ENCODE peak calls at places on chromosomes 1 and 21, in five cellular contexts. F is H9, U is IMR-90, E is neuronal stem cell, B is GM23248. K is an unnamed sample.
A peak's percentile ranks its signal among the peaks of the same experiment; 100 is the strongest.

GRCh38 chr21:37784591-37785318 is 131.5 kb downstream of the KCNJ6 start:
- DNase-seq in E (no peak), F (no peak), U (no peak), B (peak; percentile 51), K (no peak)

GRCh38 chr1:55146781-55147180 is 68.4 kb downstream of the USP24 start:
- DNase-seq in B (peak; percentile 20), E (no peak), F (no peak), U (no peak), K (no peak)

GRCh38 chr1:165161130-165161529 is 195.4 kb downstream of the LMX1A start:
- DNase-seq in E (no peak), B (no peak), U (no peak), F (no peak), K (no peak)

GRCh38 chr1:150186789-150187559 is 37.3 kb downstream of the PLEKHO1 start:
- DNase-seq in E (no peak), U (peak; percentile 56), F (no peak), B (peak; percentile 70), K (no peak)

GRCh38 chr1:39266792-39267191 is 62.3 kb downstream of the MACF1 start:
- DNase-seq in U (no peak), F (no peak), B (no peak), E (no peak), K (no peak)

GRCh38 chr21:31117046-31117916 is 79.0 kb upstream of the KRTAP19-8 start:
- DNase-seq in E (no peak), B (peak; percentile 95), F (no peak), U (peak; percentile 86), K (no peak)

GRCh38 chr1:79603862-79604261 is 597.3 kb upstream of the ADGRL4 start:
- DNase-seq in B (peak; percentile 48), F (no peak), E (no peak), U (peak; percentile 63), K (no peak)

GRCh38 chr1:222880586-222880985 is 65.7 kb downstream of the DISP1 start:
- DNase-seq in F (no peak), E (no peak), U (peak; percentile 84), B (peak; percentile 75), K (no peak)

GRCh38 chr1:58006421-58007032 is 540.0 kb downstream of the OMA1 start:
- DNase-seq in B (no peak), U (no peak), F (peak; percentile 90), E (peak; percentile 62), K (no peak)

GRCh38 chr21:42381347-42381984 is 14.4 kb downstream of the TMPRSS3 start:
- DNase-seq in U (peak; percentile 46), E (no peak), B (peak; percentile 54), F (peak; percentile 76), K (peak; percentile 26)

GRCh38 chr1:248372394-248372793 is 3.2 kb upstream of the OR2T6 start:
- DNase-seq in B (no peak), F (no peak), U (no peak), E (no peak), K (no peak)

GRCh38 chr1:15820478-15820877 is 13.0 kb upstream of the UQCRHL start:
- DNase-seq in U (peak; percentile 44), B (peak; percentile 74), E (no peak), F (no peak), K (no peak)

DNA sequence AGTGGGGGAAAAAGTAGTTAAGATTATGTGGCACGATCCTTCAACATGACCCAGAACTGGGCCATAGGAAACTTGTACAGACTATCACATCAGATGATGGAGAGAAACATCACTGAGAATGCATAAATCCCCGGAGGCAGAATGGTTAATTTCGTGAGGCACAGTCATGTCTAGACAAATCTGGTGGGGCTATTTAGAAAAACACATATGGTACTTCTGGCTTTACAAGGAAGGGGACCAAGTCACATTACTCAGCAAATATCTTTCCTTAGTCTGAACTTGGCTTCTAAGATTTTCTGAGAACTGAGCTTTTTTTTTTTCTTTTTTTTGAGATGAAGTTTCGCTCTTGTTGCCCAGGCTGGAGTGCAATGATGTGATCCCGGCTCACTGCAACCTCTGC is 9.2 kb upstream of the UQCRHL start:
- DNase-seq in B (peak; percentile 34), U (no peak), E (no peak), F (no peak), K (no peak)
- H3K9ac ChIP-seq in B (no peak overlapping the region), U (no peak overlapping the region), E (no peak overlapping the region), F (no peak overlapping the region), K (no peak overlapping the region)

DNA sequence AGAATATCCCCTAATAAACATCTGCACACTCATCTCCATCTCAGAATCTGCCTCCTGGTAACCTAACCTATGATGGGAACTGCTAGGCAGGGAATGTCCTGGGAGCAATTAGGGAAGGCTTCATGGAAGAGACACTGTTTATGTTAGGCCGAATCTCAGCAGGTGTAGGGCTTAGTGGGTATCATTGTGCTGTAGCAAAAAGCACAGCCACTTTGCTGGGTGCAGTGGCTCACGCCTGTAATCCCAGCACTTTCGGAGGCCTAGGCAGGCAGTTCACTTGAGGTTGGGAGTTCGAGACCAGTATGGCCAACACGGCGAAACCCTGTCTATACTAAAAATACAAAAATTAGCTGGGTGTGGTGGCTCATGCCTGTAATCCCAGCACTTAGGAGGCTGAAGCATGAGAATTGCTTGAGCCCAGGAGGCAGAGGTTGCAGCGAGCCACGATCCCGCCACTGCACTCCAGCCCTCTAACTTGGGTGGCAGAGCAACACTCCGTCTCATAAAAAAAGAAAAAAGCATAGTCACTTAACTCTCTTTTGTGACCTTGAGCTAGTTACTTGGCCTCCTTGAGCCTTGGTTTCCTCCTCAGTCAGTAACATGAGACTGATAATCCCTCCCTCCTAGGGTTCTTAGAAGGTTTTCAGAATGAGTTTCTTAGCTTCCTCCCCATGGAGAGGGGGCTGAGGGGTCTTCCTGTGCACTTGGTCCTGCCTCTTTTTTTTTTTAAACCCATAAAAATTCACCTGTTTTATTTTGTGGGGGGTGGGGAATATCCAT is 3.5 kb downstream of the RAB42 start:
- DNase-seq in B (no peak), F (no peak), E (no peak), U (no peak), K (no peak)
- H3K9ac ChIP-seq in B (no peak overlapping the region), F (no peak overlapping the region), E (no peak overlapping the region), U (no peak overlapping the region), K (no peak overlapping the region)

GRCh38 chr1:227885648-227886502 is 61.9 kb downstream of the WNT9A start:
- DNase-seq in B (peak; percentile 73), F (peak; percentile 36), U (peak; percentile 29), E (no peak), K (peak; percentile 84)

GRCh38 chr1:227887697-227888403 is 59.9 kb downstream of the WNT9A start:
- DNase-seq in U (no peak), B (no peak), E (peak; percentile 52), F (peak; percentile 74), K (peak; percentile 86)

GRCh38 chr1:227886503-227886961 is 61.2 kb downstream of the WNT9A start:
- DNase-seq in B (no peak), F (peak; percentile 39), E (no peak), U (no peak), K (peak; percentile 60)

GRCh38 chr1:227888404-227889046 is 59.2 kb downstream of the WNT9A start:
- DNase-seq in U (no peak), B (no peak), E (no peak), F (no peak), K (peak; percentile 63)

GRCh38 chr1:227886993-227887696 is 60.6 kb downstream of the WNT9A start:
- DNase-seq in U (peak; percentile 45), E (peak; percentile 48), F (peak; percentile 57), B (peak; percentile 62), K (peak; percentile 90)
- H3K9ac ChIP-seq in U (no peak overlapping the region), E (no peak overlapping the region), F (no peak overlapping the region), B (no peak overlapping the region), K (no peak overlapping the region)

GRCh38 chr1:64469121-64469520 is 808 bp upstream of the CACHD1 start:
- DNase-seq in F (peak; percentile 50), U (no peak), E (no peak), B (no peak), K (no peak)
- H3K9ac ChIP-seq in F (no peak overlapping the region), U (no peak overlapping the region), E (no peak overlapping the region), B (no peak overlapping the region), K (peak overlapping the region; percentile 62)